ENCODE peak calls at places on chromosomes 4 and X, in five cellular contexts. One of them, this sample, is unnamed.

GRCh38 chr4:123503698-123504389 is 107.2 kb downstream of the SPRY1 start:
- DNase-seq in IMR-90: no peak
- DNase-seq in stimulated activated CD8-positive, alpha-beta memory T cell treated with anti-CD3 and anti-CD28 coated beads, Interleukin-4, amount 100 ng/mL, for 24 hours: no peak
- DNase-seq in immature natural killer cell: no peak
- DNase-seq in activated CD8-positive, alpha-beta memory T cell treated with anti-CD3 and anti-CD28 coated beads for 48 hours: no peak
- DNase-seq in this sample: no peak

GRCh38 chrX:70509078-70509477 is 64.4 kb downstream of the DLG3 start:
- DNase-seq in IMR-90: no peak
- DNase-seq in stimulated activated CD8-positive, alpha-beta memory T cell treated with anti-CD3 and anti-CD28 coated beads, Interleukin-4, amount 100 ng/mL, for 24 hours: no peak
- DNase-seq in immature natural killer cell: no peak
- DNase-seq in activated CD8-positive, alpha-beta memory T cell treated with anti-CD3 and anti-CD28 coated beads for 48 hours: no peak
- DNase-seq in this sample: no peak

GRCh38 chrX:55919367-55920221 is 202.0 kb downstream of the RRAGB start:
- DNase-seq in IMR-90: no peak
- DNase-seq in stimulated activated CD8-positive, alpha-beta memory T cell treated with anti-CD3 and anti-CD28 coated beads, Interleukin-4, amount 100 ng/mL, for 24 hours: no peak
- DNase-seq in immature natural killer cell: no peak
- DNase-seq in activated CD8-positive, alpha-beta memory T cell treated with anti-CD3 and anti-CD28 coated beads for 48 hours: no peak
- DNase-seq in this sample: no peak

GRCh38 chrX:153600921-153601320 is 2.0 kb upstream of the CCNQ start:
- DNase-seq in IMR-90: no peak
- DNase-seq in stimulated activated CD8-positive, alpha-beta memory T cell treated with anti-CD3 and anti-CD28 coated beads, Interleukin-4, amount 100 ng/mL, for 24 hours: no peak
- DNase-seq in immature natural killer cell: no peak
- DNase-seq in activated CD8-positive, alpha-beta memory T cell treated with anti-CD3 and anti-CD28 coated beads for 48 hours: no peak
- DNase-seq in this sample: no peak

GRCh38 chr4:169106696-169107229 is 96.7 kb upstream of the CBR4 start:
- DNase-seq in IMR-90: no peak
- DNase-seq in stimulated activated CD8-positive, alpha-beta memory T cell treated with anti-CD3 and anti-CD28 coated beads, Interleukin-4, amount 100 ng/mL, for 24 hours: no peak
- DNase-seq in immature natural killer cell: no peak
- DNase-seq in activated CD8-positive, alpha-beta memory T cell treated with anti-CD3 and anti-CD28 coated beads for 48 hours: no peak
- DNase-seq in this sample: no peak

GRCh38 chr4:127505203-127505602 is 127.6 kb upstream of the INTU start:
- DNase-seq in IMR-90: peak; percentile 84
- DNase-seq in stimulated activated CD8-positive, alpha-beta memory T cell treated with anti-CD3 and anti-CD28 coated beads, Interleukin-4, amount 100 ng/mL, for 24 hours: no peak
- DNase-seq in immature natural killer cell: no peak
- DNase-seq in activated CD8-positive, alpha-beta memory T cell treated with anti-CD3 and anti-CD28 coated beads for 48 hours: no peak
- DNase-seq in this sample: peak; percentile 93

GRCh38 chr4:54678826-54679225 is 21.1 kb downstream of the KIT start:
- DNase-seq in IMR-90: no peak
- DNase-seq in stimulated activated CD8-positive, alpha-beta memory T cell treated with anti-CD3 and anti-CD28 coated beads, Interleukin-4, amount 100 ng/mL, for 24 hours: no peak
- DNase-seq in immature natural killer cell: no peak
- DNase-seq in activated CD8-positive, alpha-beta memory T cell treated with anti-CD3 and anti-CD28 coated beads for 48 hours: no peak
- DNase-seq in this sample: no peak

GRCh38 chrX:15158736-15159406 is 111.0 kb downstream of the ASB9 start:
- DNase-seq in IMR-90: no peak
- DNase-seq in stimulated activated CD8-positive, alpha-beta memory T cell treated with anti-CD3 and anti-CD28 coated beads, Interleukin-4, amount 100 ng/mL, for 24 hours: no peak
- DNase-seq in immature natural killer cell: no peak
- DNase-seq in activated CD8-positive, alpha-beta memory T cell treated with anti-CD3 and anti-CD28 coated beads for 48 hours: no peak
- DNase-seq in this sample: no peak

GRCh38 chr4:77952399-77952974 is 89.9 kb downstream of the MRPL1 start:
- DNase-seq in IMR-90: no peak
- DNase-seq in stimulated activated CD8-positive, alpha-beta memory T cell treated with anti-CD3 and anti-CD28 coated beads, Interleukin-4, amount 100 ng/mL, for 24 hours: no peak
- DNase-seq in immature natural killer cell: no peak
- DNase-seq in activated CD8-positive, alpha-beta memory T cell treated with anti-CD3 and anti-CD28 coated beads for 48 hours: no peak
- DNase-seq in this sample: no peak

GRCh38 chr4:113635739-113636437 is 125.7 kb downstream of the CAMK2D start:
- DNase-seq in IMR-90: peak; percentile 86
- DNase-seq in stimulated activated CD8-positive, alpha-beta memory T cell treated with anti-CD3 and anti-CD28 coated beads, Interleukin-4, amount 100 ng/mL, for 24 hours: no peak
- DNase-seq in immature natural killer cell: no peak
- DNase-seq in activated CD8-positive, alpha-beta memory T cell treated with anti-CD3 and anti-CD28 coated beads for 48 hours: no peak
- DNase-seq in this sample: peak; percentile 85

GRCh38 chr4:21134994-21135393 is 434.7 kb downstream of the PACRGL start:
- DNase-seq in IMR-90: no peak
- DNase-seq in stimulated activated CD8-positive, alpha-beta memory T cell treated with anti-CD3 and anti-CD28 coated beads, Interleukin-4, amount 100 ng/mL, for 24 hours: no peak
- DNase-seq in immature natural killer cell: peak; percentile 39
- DNase-seq in activated CD8-positive, alpha-beta memory T cell treated with anti-CD3 and anti-CD28 coated beads for 48 hours: no peak
- DNase-seq in this sample: peak; percentile 16

GRCh38 chrX:47483310-47484268 is 567 bp upstream of the ZNF41 start:
- DNase-seq in IMR-90: peak; percentile 30
- DNase-seq in stimulated activated CD8-positive, alpha-beta memory T cell treated with anti-CD3 and anti-CD28 coated beads, Interleukin-4, amount 100 ng/mL, for 24 hours: no peak
- DNase-seq in immature natural killer cell: no peak
- DNase-seq in activated CD8-positive, alpha-beta memory T cell treated with anti-CD3 and anti-CD28 coated beads for 48 hours: no peak
- DNase-seq in this sample: peak; percentile 28

GRCh38 chrX:14963447-14964236 is 90.4 kb downstream of the MOSPD2 start:
- DNase-seq in IMR-90: peak; percentile 47
- DNase-seq in stimulated activated CD8-positive, alpha-beta memory T cell treated with anti-CD3 and anti-CD28 coated beads, Interleukin-4, amount 100 ng/mL, for 24 hours: no peak
- DNase-seq in immature natural killer cell: no peak
- DNase-seq in activated CD8-positive, alpha-beta memory T cell treated with anti-CD3 and anti-CD28 coated beads for 48 hours: no peak
- DNase-seq in this sample: peak; percentile 18

GRCh38 chr4:188987011-188987410 is 847.8 kb downstream of the TRIML1 start:
- DNase-seq in IMR-90: no peak
- DNase-seq in stimulated activated CD8-positive, alpha-beta memory T cell treated with anti-CD3 and anti-CD28 coated beads, Interleukin-4, amount 100 ng/mL, for 24 hours: no peak
- DNase-seq in immature natural killer cell: no peak
- DNase-seq in activated CD8-positive, alpha-beta memory T cell treated with anti-CD3 and anti-CD28 coated beads for 48 hours: no peak
- DNase-seq in this sample: no peak

GRCh38 chr4:82523179-82523578 is 38.6 kb downstream of the TMEM150C start:
- DNase-seq in IMR-90: no peak
- DNase-seq in stimulated activated CD8-positive, alpha-beta memory T cell treated with anti-CD3 and anti-CD28 coated beads, Interleukin-4, amount 100 ng/mL, for 24 hours: no peak
- DNase-seq in immature natural killer cell: no peak
- DNase-seq in activated CD8-positive, alpha-beta memory T cell treated with anti-CD3 and anti-CD28 coated beads for 48 hours: no peak
- DNase-seq in this sample: no peak

GRCh38 chrX:153723351-153724251 is 586 bp downstream of the BCAP31 start:
- DNase-seq in IMR-90: peak; percentile 37
- DNase-seq in stimulated activated CD8-positive, alpha-beta memory T cell treated with anti-CD3 and anti-CD28 coated beads, Interleukin-4, amount 100 ng/mL, for 24 hours: peak; percentile 48
- DNase-seq in immature natural killer cell: peak; percentile 49
- DNase-seq in activated CD8-positive, alpha-beta memory T cell treated with anti-CD3 and anti-CD28 coated beads for 48 hours: no peak
- DNase-seq in this sample: peak; percentile 55

GRCh38 chrX:104135677-104136076 is 21.1 kb downstream of the SLC25A53 start:
- DNase-seq in IMR-90: no peak
- DNase-seq in stimulated activated CD8-positive, alpha-beta memory T cell treated with anti-CD3 and anti-CD28 coated beads, Interleukin-4, amount 100 ng/mL, for 24 hours: no peak
- DNase-seq in immature natural killer cell: no peak
- DNase-seq in activated CD8-positive, alpha-beta memory T cell treated with anti-CD3 and anti-CD28 coated beads for 48 hours: no peak
- DNase-seq in this sample: peak; percentile 45

GRCh38 chr4:101584306-101584705 is 206.2 kb upstream of the BANK1 start:
- DNase-seq in IMR-90: no peak
- DNase-seq in stimulated activated CD8-positive, alpha-beta memory T cell treated with anti-CD3 and anti-CD28 coated beads, Interleukin-4, amount 100 ng/mL, for 24 hours: no peak
- DNase-seq in immature natural killer cell: no peak
- DNase-seq in activated CD8-positive, alpha-beta memory T cell treated with anti-CD3 and anti-CD28 coated beads for 48 hours: no peak
- DNase-seq in this sample: no peak

GRCh38 chr4:1593881-1594345 is 90.2 kb downstream of the FAM53A start:
- DNase-seq in IMR-90: no peak
- DNase-seq in stimulated activated CD8-positive, alpha-beta memory T cell treated with anti-CD3 and anti-CD28 coated beads, Interleukin-4, amount 100 ng/mL, for 24 hours: no peak
- DNase-seq in immature natural killer cell: no peak
- DNase-seq in activated CD8-positive, alpha-beta memory T cell treated with anti-CD3 and anti-CD28 coated beads for 48 hours: no peak
- DNase-seq in this sample: no peak

GRCh38 chr4:82652062-82652461 is 90.3 kb upstream of the TMEM150C start:
- DNase-seq in IMR-90: peak; percentile 23
- DNase-seq in stimulated activated CD8-positive, alpha-beta memory T cell treated with anti-CD3 and anti-CD28 coated beads, Interleukin-4, amount 100 ng/mL, for 24 hours: no peak
- DNase-seq in immature natural killer cell: no peak
- DNase-seq in activated CD8-positive, alpha-beta memory T cell treated with anti-CD3 and anti-CD28 coated beads for 48 hours: no peak
- DNase-seq in this sample: peak; percentile 19

GRCh38 chr4:42643685-42644084 is 13.2 kb downstream of the ATP8A1 start:
- DNase-seq in IMR-90: no peak
- DNase-seq in stimulated activated CD8-positive, alpha-beta memory T cell treated with anti-CD3 and anti-CD28 coated beads, Interleukin-4, amount 100 ng/mL, for 24 hours: no peak
- DNase-seq in immature natural killer cell: no peak
- DNase-seq in activated CD8-positive, alpha-beta memory T cell treated with anti-CD3 and anti-CD28 coated beads for 48 hours: no peak
- DNase-seq in this sample: no peak

GRCh38 chrX:103538728-103539127 is 19.4 kb upstream of the RAB40A start:
- DNase-seq in IMR-90: peak; percentile 21
- DNase-seq in stimulated activated CD8-positive, alpha-beta memory T cell treated with anti-CD3 and anti-CD28 coated beads, Interleukin-4, amount 100 ng/mL, for 24 hours: no peak
- DNase-seq in immature natural killer cell: no peak
- DNase-seq in activated CD8-positive, alpha-beta memory T cell treated with anti-CD3 and anti-CD28 coated beads for 48 hours: no peak
- DNase-seq in this sample: peak; percentile 71

GRCh38 chr4:32462944-32463343 is 1742.8 kb downstream of the PCDH7 start:
- DNase-seq in IMR-90: peak; percentile 3
- DNase-seq in stimulated activated CD8-positive, alpha-beta memory T cell treated with anti-CD3 and anti-CD28 coated beads, Interleukin-4, amount 100 ng/mL, for 24 hours: no peak
- DNase-seq in immature natural killer cell: no peak
- DNase-seq in activated CD8-positive, alpha-beta memory T cell treated with anti-CD3 and anti-CD28 coated beads for 48 hours: no peak
- DNase-seq in this sample: peak; percentile 60

GRCh38 chrX:74242050-74242449 is 61.9 kb upstream of the ZCCHC13 start:
- DNase-seq in IMR-90: peak; percentile 76
- DNase-seq in stimulated activated CD8-positive, alpha-beta memory T cell treated with anti-CD3 and anti-CD28 coated beads, Interleukin-4, amount 100 ng/mL, for 24 hours: no peak
- DNase-seq in immature natural killer cell: no peak
- DNase-seq in activated CD8-positive, alpha-beta memory T cell treated with anti-CD3 and anti-CD28 coated beads for 48 hours: no peak
- DNase-seq in this sample: peak; percentile 81

GRCh38 chrX:1462596-1463251 is 10.0 kb upstream of the ASMTL start:
- DNase-seq in IMR-90: peak; percentile 64
- DNase-seq in stimulated activated CD8-positive, alpha-beta memory T cell treated with anti-CD3 and anti-CD28 coated beads, Interleukin-4, amount 100 ng/mL, for 24 hours: peak; percentile 48
- DNase-seq in immature natural killer cell: peak; percentile 92
- DNase-seq in activated CD8-positive, alpha-beta memory T cell treated with anti-CD3 and anti-CD28 coated beads for 48 hours: no peak
- DNase-seq in this sample: peak; percentile 76

GRCh38 chrX:15680401-15680800 is 15.8 kb upstream of the CLTRN start:
- DNase-seq in IMR-90: peak; percentile 88
- DNase-seq in stimulated activated CD8-positive, alpha-beta memory T cell treated with anti-CD3 and anti-CD28 coated beads, Interleukin-4, amount 100 ng/mL, for 24 hours: no peak
- DNase-seq in immature natural killer cell: peak; percentile 11
- DNase-seq in activated CD8-positive, alpha-beta memory T cell treated with anti-CD3 and anti-CD28 coated beads for 48 hours: no peak
- DNase-seq in this sample: peak; percentile 79

GRCh38 chr4:23149815-23150214 is 457.1 kb downstream of the GBA3 start:
- DNase-seq in IMR-90: no peak
- DNase-seq in stimulated activated CD8-positive, alpha-beta memory T cell treated with anti-CD3 and anti-CD28 coated beads, Interleukin-4, amount 100 ng/mL, for 24 hours: no peak
- DNase-seq in immature natural killer cell: no peak
- DNase-seq in activated CD8-positive, alpha-beta memory T cell treated with anti-CD3 and anti-CD28 coated beads for 48 hours: no peak
- DNase-seq in this sample: no peak

GRCh38 chrX:69046996-69047490 is 118.2 kb downstream of the PJA1 start:
- DNase-seq in IMR-90: no peak
- DNase-seq in stimulated activated CD8-positive, alpha-beta memory T cell treated with anti-CD3 and anti-CD28 coated beads, Interleukin-4, amount 100 ng/mL, for 24 hours: no peak
- DNase-seq in immature natural killer cell: no peak
- DNase-seq in activated CD8-positive, alpha-beta memory T cell treated with anti-CD3 and anti-CD28 coated beads for 48 hours: no peak
- DNase-seq in this sample: no peak

GRCh38 chrX:110032534-110033161 is 29.7 kb downstream of the TMEM164 start:
- DNase-seq in IMR-90: no peak
- DNase-seq in stimulated activated CD8-positive, alpha-beta memory T cell treated with anti-CD3 and anti-CD28 coated beads, Interleukin-4, amount 100 ng/mL, for 24 hours: no peak
- DNase-seq in immature natural killer cell: no peak
- DNase-seq in activated CD8-positive, alpha-beta memory T cell treated with anti-CD3 and anti-CD28 coated beads for 48 hours: no peak
- DNase-seq in this sample: no peak

GRCh38 chrX:37350034-37350365 is 836 bp downstream of the PRRG1 start:
- DNase-seq in IMR-90: peak; percentile 31
- DNase-seq in stimulated activated CD8-positive, alpha-beta memory T cell treated with anti-CD3 and anti-CD28 coated beads, Interleukin-4, amount 100 ng/mL, for 24 hours: no peak
- DNase-seq in immature natural killer cell: no peak
- DNase-seq in activated CD8-positive, alpha-beta memory T cell treated with anti-CD3 and anti-CD28 coated beads for 48 hours: no peak
- DNase-seq in this sample: no peak

GRCh38 chrX:41922694-41923171 is 621 bp downstream of the CASK start:
- DNase-seq in IMR-90: no peak
- DNase-seq in stimulated activated CD8-positive, alpha-beta memory T cell treated with anti-CD3 and anti-CD28 coated beads, Interleukin-4, amount 100 ng/mL, for 24 hours: no peak
- DNase-seq in immature natural killer cell: peak; percentile 13
- DNase-seq in activated CD8-positive, alpha-beta memory T cell treated with anti-CD3 and anti-CD28 coated beads for 48 hours: no peak
- DNase-seq in this sample: peak; percentile 10

GRCh38 chr4:89300490-89300889 is 7.1 kb downstream of the GPRIN3 start:
- DNase-seq in IMR-90: no peak
- DNase-seq in stimulated activated CD8-positive, alpha-beta memory T cell treated with anti-CD3 and anti-CD28 coated beads, Interleukin-4, amount 100 ng/mL, for 24 hours: no peak
- DNase-seq in immature natural killer cell: no peak
- DNase-seq in activated CD8-positive, alpha-beta memory T cell treated with anti-CD3 and anti-CD28 coated beads for 48 hours: no peak
- DNase-seq in this sample: no peak

GRCh38 chr4:28709821-28710330 is 1849.2 kb downstream of the STIM2 start:
- DNase-seq in IMR-90: peak; percentile 20
- DNase-seq in stimulated activated CD8-positive, alpha-beta memory T cell treated with anti-CD3 and anti-CD28 coated beads, Interleukin-4, amount 100 ng/mL, for 24 hours: no peak
- DNase-seq in immature natural killer cell: no peak
- DNase-seq in activated CD8-positive, alpha-beta memory T cell treated with anti-CD3 and anti-CD28 coated beads for 48 hours: no peak
- DNase-seq in this sample: peak; percentile 61

This sample was measured in choroid plexus epithelial cell.